ENCODE peak calls at places on chromosomes 11 and 22, in ten cellular contexts. One of them, this sample, is unnamed. For H3K4me1, the result is how much of the 10 kb centered on the place peaks cover.

GRCh38 chr11:107769189-107769588 is 57.3 kb upstream of the SLN start:
- DNase-seq in spleen: no peak
- DNase-seq in sigmoid colon: no peak
- DNase-seq in suprapubic skin: no peak
- DNase-seq in breast epithelium: no peak
- DNase-seq in K562: peak
- DNase-seq in stomach: no peak
- DNase-seq in upper lobe of left lung: no peak
- DNase-seq in transverse colon: no peak
- DNase-seq in HCT116: peak
- DNase-seq in this sample: no peak

GRCh38 chr11:77821349-77821851 is 456 bp downstream of the AAMDC start:
- DNase-seq in suprapubic skin: no peak
- DNase-seq in breast epithelium: no peak
- DNase-seq in sigmoid colon: peak
- DNase-seq in upper lobe of left lung: peak
- DNase-seq in transverse colon: peak
- DNase-seq in spleen: peak
- DNase-seq in K562: peak
- DNase-seq in stomach: no peak
- DNase-seq in HCT116: no peak
- DNase-seq in this sample: peak

GRCh38 chr11:103537904-103538502 is 428.8 kb downstream of the DYNC2H1 start:
- DNase-seq in stomach: no peak
- DNase-seq in transverse colon: no peak
- DNase-seq in spleen: no peak
- DNase-seq in breast epithelium: no peak
- DNase-seq in HCT116: peak
- DNase-seq in sigmoid colon: no peak
- DNase-seq in suprapubic skin: no peak
- DNase-seq in K562: peak
- DNase-seq in upper lobe of left lung: no peak
- DNase-seq in this sample: no peak

GRCh38 chr11:45993438-45994064 is 71.1 kb downstream of the LARGE2 start:
- DNase-seq in breast epithelium: no peak
- DNase-seq in suprapubic skin: no peak
- DNase-seq in K562: peak
- DNase-seq in HCT116: no peak
- DNase-seq in spleen: no peak
- DNase-seq in upper lobe of left lung: no peak
- DNase-seq in stomach: no peak
- DNase-seq in sigmoid colon: peak
- DNase-seq in transverse colon: peak
- DNase-seq in this sample: no peak

GRCh38 chr11:563812-564578 is 3.2 kb downstream of the RASSF7 start:
- DNase-seq in stomach: no peak
- DNase-seq in breast epithelium: peak
- DNase-seq in HCT116: no peak
- DNase-seq in sigmoid colon: no peak
- DNase-seq in upper lobe of left lung: peak
- DNase-seq in suprapubic skin: peak
- DNase-seq in K562: no peak
- DNase-seq in spleen: peak
- DNase-seq in transverse colon: no peak
- DNase-seq in this sample: peak

GRCh38 chr11:28903716-28904115 is 795.5 kb downstream of the METTL15 start:
- DNase-seq in HCT116: no peak
- DNase-seq in breast epithelium: no peak
- DNase-seq in stomach: no peak
- DNase-seq in suprapubic skin: no peak
- DNase-seq in upper lobe of left lung: no peak
- DNase-seq in sigmoid colon: no peak
- DNase-seq in spleen: no peak
- DNase-seq in K562: no peak
- DNase-seq in transverse colon: no peak
- DNase-seq in this sample: no peak

GRCh38 chr22:42906605-42907338 is 49.7 kb upstream of the ARFGAP3 start:
- DNase-seq in breast epithelium: no peak
- DNase-seq in K562: no peak
- DNase-seq in HCT116: no peak
- DNase-seq in spleen: no peak
- DNase-seq in suprapubic skin: no peak
- DNase-seq in sigmoid colon: peak
- DNase-seq in transverse colon: no peak
- DNase-seq in upper lobe of left lung: no peak
- DNase-seq in stomach: no peak
- DNase-seq in this sample: no peak

GRCh38 chr11:120334894-120335462 is 1.2 kb upstream of the ARHGEF12 start:
- DNase-seq in K562: peak
- DNase-seq in sigmoid colon: peak
- DNase-seq in stomach: peak
- DNase-seq in HCT116: no peak
- DNase-seq in spleen: no peak
- DNase-seq in breast epithelium: peak
- DNase-seq in transverse colon: peak
- DNase-seq in upper lobe of left lung: peak
- DNase-seq in suprapubic skin: no peak
- DNase-seq in this sample: peak

GRCh38 chr22:19178065-19178658 is 374 bp downstream of the SLC25A1 start:
- DNase-seq in sigmoid colon: peak
- DNase-seq in breast epithelium: no peak
- DNase-seq in suprapubic skin: no peak
- DNase-seq in stomach: peak
- DNase-seq in upper lobe of left lung: peak
- DNase-seq in K562: no peak
- DNase-seq in transverse colon: peak
- DNase-seq in HCT116: no peak
- DNase-seq in spleen: peak
- DNase-seq in this sample: no peak

GRCh38 chr11:85663781-85664560 is 958 bp downstream of the CREBZF start:
- DNase-seq in suprapubic skin: peak
- DNase-seq in breast epithelium: peak
- DNase-seq in upper lobe of left lung: peak
- DNase-seq in HCT116: peak
- DNase-seq in transverse colon: peak
- DNase-seq in stomach: peak
- DNase-seq in sigmoid colon: peak
- DNase-seq in spleen: peak
- DNase-seq in K562: peak
- DNase-seq in this sample: peak
- TF ChIP-seq POLR2A in suprapubic skin: no peak
- TF ChIP-seq POLR2A in breast epithelium: no peak
- TF ChIP-seq POLR2A in upper lobe of left lung: no peak
- TF ChIP-seq POLR2A in HCT116: no peak
- TF ChIP-seq POLR2A in transverse colon: no peak
- TF ChIP-seq POLR2A in stomach: no peak
- TF ChIP-seq POLR2A in sigmoid colon: no peak
- TF ChIP-seq POLR2A in spleen: no peak
- TF ChIP-seq POLR2A in K562: no peak
- TF ChIP-seq POLR2A in this sample: peak

DNA sequence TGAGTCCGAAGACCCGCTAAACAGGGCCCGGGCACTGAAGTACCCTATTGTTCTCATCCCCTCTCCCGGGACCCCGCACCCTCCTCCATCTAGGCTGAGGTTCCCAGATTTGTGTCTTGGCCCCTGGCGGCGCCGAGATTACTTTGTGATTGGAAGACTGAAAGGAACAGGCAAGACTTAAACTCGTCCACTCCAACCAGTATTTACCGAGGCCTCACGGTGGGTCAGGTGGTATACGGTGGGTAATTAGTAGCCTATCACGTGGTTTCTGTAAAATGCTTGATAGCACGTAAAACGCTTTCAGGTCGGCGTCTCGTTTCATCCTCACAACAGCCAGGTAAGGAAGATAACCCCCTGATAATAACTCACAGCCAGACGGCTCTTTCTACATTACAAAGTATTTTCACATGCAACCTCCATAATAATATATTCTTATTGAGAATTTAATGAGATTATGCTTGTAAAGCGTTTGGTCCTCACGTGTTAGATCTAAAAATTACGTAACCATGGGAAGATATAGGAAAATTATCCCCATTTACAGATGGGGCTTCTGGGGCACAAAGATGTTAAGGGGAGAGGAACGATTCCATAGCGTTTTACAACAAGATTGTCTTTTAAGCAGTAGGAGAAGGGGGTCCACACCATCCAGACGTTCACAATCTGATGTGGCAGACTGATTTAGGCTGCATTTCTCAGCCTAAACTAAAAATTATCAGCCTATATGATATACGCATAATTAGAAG is 642 bp upstream of the PIK3C2A start:
- DNase-seq in spleen: no peak
- DNase-seq in breast epithelium: peak
- DNase-seq in HCT116: peak
- DNase-seq in transverse colon: peak
- DNase-seq in suprapubic skin: no peak
- DNase-seq in sigmoid colon: no peak
- DNase-seq in K562: peak
- DNase-seq in stomach: peak
- DNase-seq in upper lobe of left lung: peak
- DNase-seq in this sample: peak
- TF ChIP-seq POLR2AphosphoS5 in spleen: no peak
- TF ChIP-seq POLR2AphosphoS5 in breast epithelium: no peak
- TF ChIP-seq POLR2AphosphoS5 in HCT116: no peak
- TF ChIP-seq POLR2AphosphoS5 in transverse colon: no peak
- TF ChIP-seq POLR2AphosphoS5 in suprapubic skin: no peak
- TF ChIP-seq POLR2AphosphoS5 in sigmoid colon: no peak
- TF ChIP-seq POLR2AphosphoS5 in K562: no peak
- TF ChIP-seq POLR2AphosphoS5 in stomach: no peak
- TF ChIP-seq POLR2AphosphoS5 in upper lobe of left lung: no peak
- TF ChIP-seq POLR2AphosphoS5 in this sample: no peak

DNA sequence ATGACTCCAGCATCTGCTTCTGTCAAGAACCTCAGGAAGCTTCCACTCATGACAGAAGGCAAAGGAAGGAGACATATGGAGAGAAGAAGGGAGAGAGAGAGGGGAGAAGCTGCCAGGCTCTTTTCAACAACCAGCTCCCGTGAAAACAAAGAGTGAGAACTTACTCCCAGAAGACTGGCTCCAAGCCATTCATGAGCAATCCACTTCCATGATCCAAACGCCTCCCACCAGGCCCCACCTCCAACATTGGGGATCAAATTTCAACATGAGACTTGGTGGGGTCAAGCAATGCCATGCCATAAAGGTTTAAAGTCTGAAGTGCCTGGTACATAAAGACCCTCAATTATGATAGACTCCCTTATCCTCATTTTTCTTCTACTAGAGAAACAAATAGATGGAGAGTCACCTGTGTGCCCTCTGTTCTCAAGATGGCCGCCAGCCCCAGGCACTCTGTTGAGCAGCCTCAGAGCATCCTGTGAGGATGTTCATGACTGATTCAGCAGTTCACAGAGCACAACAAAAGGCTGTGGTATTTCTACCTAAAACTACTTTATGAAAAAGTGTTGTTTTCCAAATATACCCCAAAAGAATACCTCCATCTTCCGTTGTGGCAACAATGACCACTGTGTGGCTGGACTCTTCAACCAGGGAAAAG is 69.0 kb upstream of the CRTAM start:
- DNase-seq in sigmoid colon: no peak
- DNase-seq in upper lobe of left lung: no peak
- DNase-seq in transverse colon: no peak
- DNase-seq in HCT116: no peak
- DNase-seq in suprapubic skin: no peak
- DNase-seq in spleen: no peak
- DNase-seq in stomach: no peak
- DNase-seq in breast epithelium: no peak
- DNase-seq in K562: no peak
- DNase-seq in this sample: no peak
- H3K4me1 ChIP-seq in sigmoid colon: under half
- H3K4me1 ChIP-seq in upper lobe of left lung: under half
- H3K4me1 ChIP-seq in transverse colon: under half
- H3K4me1 ChIP-seq in HCT116: under half
- H3K4me1 ChIP-seq in suprapubic skin: under half
- H3K4me1 ChIP-seq in spleen: under half
- H3K4me1 ChIP-seq in stomach: under half
- H3K4me1 ChIP-seq in breast epithelium: under half
- H3K4me1 ChIP-seq in K562: under half
- H3K4me1 ChIP-seq in this sample: under half

DNA sequence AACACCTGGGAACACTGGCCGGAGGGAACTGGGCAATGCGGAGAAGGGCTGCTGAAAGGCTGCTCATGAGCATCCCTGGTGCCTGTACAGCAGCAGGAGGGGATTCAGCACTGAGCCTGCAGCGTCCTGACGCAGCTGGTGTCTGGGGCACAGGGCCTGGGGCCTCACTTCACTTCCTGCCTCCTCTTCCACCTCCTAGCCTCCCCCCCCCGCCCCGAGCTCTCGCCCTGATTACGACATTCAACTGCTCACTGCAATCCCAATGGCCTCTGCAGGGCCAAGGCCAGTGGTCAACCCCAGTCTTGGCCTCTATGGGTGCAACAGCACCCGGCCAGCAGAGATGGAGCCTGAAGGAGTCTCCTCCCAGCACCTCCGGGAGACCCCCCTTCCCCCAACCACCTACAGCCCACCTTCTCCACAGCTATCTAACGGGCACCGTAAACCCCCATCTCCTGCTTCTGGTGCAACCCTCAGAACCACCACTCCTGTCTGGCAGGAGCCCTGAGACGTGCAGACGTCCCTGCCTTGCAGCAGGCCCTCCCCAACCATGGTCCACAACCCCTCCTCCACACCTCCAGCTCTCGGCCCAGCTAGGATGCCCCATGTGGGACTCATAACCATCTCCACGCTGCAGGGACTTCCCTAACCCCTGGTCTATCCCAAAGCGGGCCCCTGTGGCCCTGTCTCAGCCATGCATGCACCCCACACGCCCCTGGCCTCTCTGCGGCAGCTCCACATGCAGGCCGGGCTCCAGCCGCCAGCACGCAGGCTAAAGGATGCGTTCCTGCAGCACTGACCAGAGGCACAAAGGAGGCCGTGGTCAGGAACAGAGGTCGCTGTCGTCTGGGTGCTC is 38.2 kb downstream of the BRD1 start:
- DNase-seq in K562: no peak
- DNase-seq in sigmoid colon: no peak
- DNase-seq in upper lobe of left lung: peak
- DNase-seq in spleen: peak
- DNase-seq in HCT116: no peak
- DNase-seq in suprapubic skin: peak
- DNase-seq in transverse colon: peak
- DNase-seq in breast epithelium: no peak
- DNase-seq in stomach: no peak
- DNase-seq in this sample: no peak
- TF ChIP-seq POLR2A in K562: no peak
- TF ChIP-seq POLR2A in sigmoid colon: no peak
- TF ChIP-seq POLR2A in upper lobe of left lung: no peak
- TF ChIP-seq POLR2A in spleen: no peak
- TF ChIP-seq POLR2A in HCT116: no peak
- TF ChIP-seq POLR2A in suprapubic skin: no peak
- TF ChIP-seq POLR2A in transverse colon: no peak
- TF ChIP-seq POLR2A in breast epithelium: no peak
- TF ChIP-seq POLR2A in stomach: no peak
- TF ChIP-seq POLR2A in this sample: no peak